ENCODE peak calls at places on chromosomes 7 and 10, in six cellular contexts. Q is SK-N-SH, F is GM12878, S is HepG2, X is K562, R is HCT116. P is an unnamed sample.

GRCh38 chr7:129160161-129160911 is 15.8 kb downstream of the TSPAN33 start:
- DNase-seq in Q (peak), F (no peak), S (no peak), X (no peak), R (no peak), P (no peak)

GRCh38 chr10:86819567-86819966 is 63.1 kb downstream of the BMPR1A start:
- DNase-seq in Q (no peak), F (no peak), S (no peak), X (no peak), R (no peak), P (no peak)

GRCh38 chr10:33832124-33832787 is 497.8 kb upstream of the NRP1 start:
- DNase-seq in Q (no peak), F (no peak), S (peak), X (no peak), R (no peak), P (no peak)

GRCh38 chr10:79102056-79102874 is 33.5 kb downstream of the ZMIZ1 start:
- DNase-seq in Q (peak), F (no peak), S (no peak), X (peak), R (no peak), P (peak)

GRCh38 chr7:7272294-7272693 is 90.0 kb downstream of the C1GALT1 start:
- DNase-seq in Q (no peak), F (no peak), S (no peak), X (no peak), R (no peak), P (no peak)

GRCh38 chr7:135855836-135856235 is 107.2 kb upstream of the FAM180A start:
- DNase-seq in Q (no peak), F (no peak), S (no peak), X (no peak), R (no peak), P (no peak)

GRCh38 chr10:32346551-32347362 is at the start of gene EPC1:
- DNase-seq in Q (peak), F (peak), S (peak), X (peak), R (peak), P (peak)

GRCh38 chr7:1483536-1484505 is 20.4 kb downstream of the INTS1 start:
- DNase-seq in Q (no peak), F (no peak), S (no peak), X (no peak), R (no peak), P (no peak)

GRCh38 chr10:16386855-16387254 is 50.0 kb upstream of the PTER start:
- DNase-seq in Q (no peak), F (no peak), S (no peak), X (no peak), R (no peak), P (no peak)

GRCh38 chr10:123640016-123640535 is 26.1 kb upstream of the GPR26 start:
- DNase-seq in Q (no peak), F (no peak), S (no peak), X (no peak), R (no peak), P (no peak)

GRCh38 chr7:77862691-77863090 is 64.1 kb downstream of the PHTF2 start:
- DNase-seq in Q (no peak), F (no peak), S (no peak), X (no peak), R (no peak), P (no peak)

GRCh38 chr7:41886906-41887311 is 184.0 kb upstream of the INHBA start:
- DNase-seq in Q (no peak), F (no peak), S (no peak), X (no peak), R (no peak), P (no peak)

GRCh38 chr10:79399242-79399831 is 46.1 kb downstream of the ZCCHC24 start:
- DNase-seq in Q (peak), F (no peak), S (no peak), X (peak), R (no peak), P (no peak)

GRCh38 chr10:29804025-29804852 is 169.5 kb upstream of the SVIL start:
- DNase-seq in Q (no peak), F (no peak), S (peak), X (no peak), R (peak), P (no peak)

GRCh38 chr7:26787696-26788095 is 76.7 kb downstream of the SKAP2 start:
- DNase-seq in Q (no peak), F (no peak), S (no peak), X (no peak), R (no peak), P (no peak)

GRCh38 chr7:159098795-159099194 is 45.9 kb downstream of the VIPR2 start:
- DNase-seq in Q (no peak), F (no peak), S (no peak), X (no peak), R (no peak), P (no peak)

GRCh38 chr7:112157072-112157471 is 49.1 kb downstream of the DOCK4 start:
- DNase-seq in Q (no peak), F (no peak), S (no peak), X (no peak), R (no peak), P (no peak)

GRCh38 chr10:62738916-62739315 is 65.6 kb upstream of the ADO start:
- DNase-seq in Q (no peak), F (no peak), S (no peak), X (no peak), R (no peak), P (no peak)

GRCh38 chr7:94423865-94424264 is 29.2 kb downstream of the COL1A2 start:
- DNase-seq in Q (no peak), F (no peak), S (no peak), X (no peak), R (no peak), P (no peak)

GRCh38 chr7:149147730-149148653 is 739 bp downstream of the ZNF398 start:
- DNase-seq in Q (peak), F (no peak), S (peak), X (peak), R (no peak), P (peak)

GRCh38 chr7:55363386-55364170 is 1.6 kb upstream of the LANCL2 start:
- DNase-seq in Q (no peak), F (no peak), S (no peak), X (no peak), R (no peak), P (no peak)

GRCh38 chr10:86709786-86710185 is 41.5 kb downstream of the LDB3 start:
- DNase-seq in Q (no peak), F (no peak), S (no peak), X (no peak), R (no peak), P (no peak)

GRCh38 chr7:100942038-100942774 is 7.1 kb upstream of the MUC3A start:
- DNase-seq in Q (no peak), F (no peak), S (no peak), X (no peak), R (no peak), P (no peak)

GRCh38 chr7:95804090-95804489 is 31.7 kb downstream of the DYNC1I1 start:
- DNase-seq in Q (no peak), F (no peak), S (no peak), X (no peak), R (no peak), P (no peak)

GRCh38 chr10:129853236-129853946 is 110.7 kb downstream of the EBF3 start:
- DNase-seq in Q (peak), F (no peak), S (peak), X (peak), R (no peak), P (peak)

GRCh38 chr7:74047804-74048380 is 19.9 kb downstream of the ELN start:
- DNase-seq in Q (no peak), F (no peak), S (no peak), X (no peak), R (no peak), P (no peak)

GRCh38 chr7:50321678-50322077 is 17.2 kb downstream of the IKZF1 start:
- DNase-seq in Q (no peak), F (no peak), S (no peak), X (no peak), R (no peak), P (no peak)

GRCh38 chr7:149220534-149220933 is 18.9 kb upstream of the ZNF212 start:
- DNase-seq in Q (peak), F (no peak), S (no peak), X (no peak), R (no peak), P (no peak)

GRCh38 chr10:132443605-132443997 is 46.6 kb downstream of the PWWP2B start:
- DNase-seq in Q (peak), F (no peak), S (no peak), X (peak), R (no peak), P (no peak)

GRCh38 chr7:39603931-39604330 is 19.4 kb upstream of the RALA start:
- DNase-seq in Q (no peak), F (no peak), S (no peak), X (no peak), R (no peak), P (no peak)

GRCh38 chr7:125661006-125661405 is 731.4 kb upstream of the POT1 start:
- DNase-seq in Q (no peak), F (no peak), S (no peak), X (no peak), R (no peak), P (no peak)

GRCh38 chr10:86340991-86341260 is 25.7 kb downstream of the GRID1 start:
- DNase-seq in Q (no peak), F (no peak), S (no peak), X (no peak), R (no peak), P (no peak)

GRCh38 chr10:73168486-73168844 is 546 bp downstream of the FAM149B1 start:
- DNase-seq in Q (no peak), F (no peak), S (peak), X (no peak), R (no peak), P (no peak)

GRCh38 chr7:157414702-157415096 is 77.9 kb downstream of the DNAJB6 start:
- DNase-seq in Q (peak), F (no peak), S (no peak), X (no peak), R (no peak), P (no peak)

GRCh38 chr10:30476511-30476910 is 42.5 kb downstream of the MAP3K8 start:
- DNase-seq in Q (no peak), F (no peak), S (no peak), X (no peak), R (no peak), P (no peak)

GRCh38 chr7:150361807-150362621 is 6.6 kb upstream of the REPIN1 start:
- DNase-seq in Q (no peak), F (no peak), S (no peak), X (no peak), R (no peak), P (no peak)

GRCh38 chr10:113058175-113058961 is 108.3 kb downstream of the TCF7L2 start:
- DNase-seq in Q (peak), F (no peak), S (peak), X (no peak), R (no peak), P (no peak)

GRCh38 chr7:82413237-82413636 is 30.3 kb downstream of the CACNA2D1 start:
- DNase-seq in Q (no peak), F (no peak), S (no peak), X (no peak), R (no peak), P (no peak)
- TF ChIP-seq JUND in Q (no peak), F (no peak), S (no peak), X (no peak), R (no peak), P (no peak)

DNA sequence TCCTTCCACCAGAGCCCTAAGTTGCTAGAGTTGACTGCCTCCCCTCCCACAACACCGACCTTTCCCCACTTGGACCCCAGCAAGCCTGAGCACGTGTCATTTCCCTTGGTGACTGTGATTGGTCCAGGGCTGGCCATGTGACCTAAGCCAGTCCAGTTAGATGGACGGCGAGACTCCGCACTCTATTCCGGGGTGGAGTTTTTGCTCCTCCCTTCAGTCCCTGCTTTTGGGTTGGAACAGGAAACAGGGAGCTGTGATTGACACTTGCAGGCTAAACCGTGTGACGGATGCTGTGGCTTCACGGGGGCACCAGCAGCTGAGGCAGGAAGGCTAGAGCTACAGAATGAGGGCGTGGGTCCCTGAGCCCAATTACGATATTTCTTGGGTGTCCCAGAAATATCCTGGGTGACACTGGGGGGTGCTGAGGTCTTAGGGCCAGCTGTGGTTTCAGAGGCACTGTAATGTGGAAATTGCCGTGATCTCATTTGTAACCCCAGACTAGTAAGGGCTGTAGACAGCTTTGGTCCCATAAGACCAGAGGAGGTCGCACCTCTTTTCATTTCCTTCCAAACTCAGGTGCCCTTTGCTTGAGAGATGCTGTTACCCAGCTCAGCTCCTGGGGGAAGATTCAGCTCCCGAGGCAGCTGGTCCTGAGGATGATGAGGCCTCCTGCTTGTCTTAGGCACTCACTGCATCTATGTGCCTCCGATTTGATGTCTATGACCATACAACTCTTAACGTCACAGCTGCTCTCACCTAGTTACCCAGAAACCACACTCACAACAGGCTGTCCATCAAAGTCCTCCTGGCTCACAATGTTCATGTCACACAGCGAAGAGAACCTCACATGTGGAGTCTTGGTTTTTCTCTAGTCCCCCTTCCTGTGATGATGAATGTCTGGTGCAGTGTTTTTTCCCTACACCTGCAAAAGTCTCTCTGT is 102.6 kb upstream of the NPTX2 start:
- DNase-seq in Q (no peak), F (no peak), S (no peak), X (peak), R (no peak), P (no peak)
- TF ChIP-seq JUND in Q (no peak), F (no peak), S (no peak), X (no peak), R (no peak), P (no peak)

GRCh38 chr10:75210193-75211006 is at the start of gene VDAC2:
- DNase-seq in Q (peak), F (peak), S (peak), X (peak), R (peak), P (peak)
- TF ChIP-seq JUND in Q (no peak), F (no peak), S (peak), X (no peak), R (no peak), P (no peak)

DNA sequence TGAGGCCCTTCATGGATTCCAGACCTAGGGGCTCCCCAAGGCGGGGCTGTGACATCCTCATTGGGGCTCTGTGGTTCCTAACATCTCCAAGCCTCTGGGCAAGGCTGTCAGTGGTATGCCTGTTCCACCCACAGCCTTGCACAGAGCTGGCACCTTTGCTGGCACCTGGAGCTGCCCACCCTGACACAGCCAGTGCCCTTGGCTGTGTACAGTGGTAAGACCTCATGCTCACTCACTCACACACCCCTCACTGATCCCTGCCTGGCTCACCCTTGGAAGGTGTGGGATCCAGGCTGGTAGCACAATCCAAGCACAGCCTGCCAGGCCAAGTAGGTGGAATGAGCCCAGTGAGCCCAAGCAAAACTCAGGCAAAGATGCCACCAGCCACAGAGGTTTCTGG is 200.4 kb upstream of the PCDH15 start:
- DNase-seq in Q (no peak), F (no peak), S (no peak), X (no peak), R (no peak), P (no peak)
- TF ChIP-seq JUND in Q (no peak), F (no peak), S (no peak), X (no peak), R (no peak), P (no peak)

DNA sequence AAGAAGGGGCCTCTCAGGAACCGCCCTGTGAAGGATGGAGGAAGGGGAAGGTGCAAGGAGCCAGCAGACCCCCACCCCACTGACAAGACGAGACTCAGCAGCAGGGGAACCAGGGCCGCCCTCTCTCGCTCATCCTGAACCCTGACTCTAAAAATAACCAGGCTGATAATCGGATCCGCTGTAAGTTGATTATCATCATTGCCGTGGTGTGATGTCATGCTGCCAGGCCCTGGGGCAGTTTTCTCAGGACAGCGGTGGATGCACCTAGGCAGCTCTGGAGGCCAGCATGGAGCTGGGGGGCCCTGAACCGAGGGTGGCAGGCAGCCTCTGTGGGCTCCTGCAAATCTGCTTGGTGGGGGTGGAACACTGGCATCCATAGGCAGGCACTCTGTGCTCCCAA is 7.9 kb downstream of the RET start:
- DNase-seq in Q (peak), F (no peak), S (no peak), X (no peak), R (no peak), P (no peak)
- TF ChIP-seq JUND in Q (no peak), F (no peak), S (no peak), X (no peak), R (no peak), P (no peak)

DNA sequence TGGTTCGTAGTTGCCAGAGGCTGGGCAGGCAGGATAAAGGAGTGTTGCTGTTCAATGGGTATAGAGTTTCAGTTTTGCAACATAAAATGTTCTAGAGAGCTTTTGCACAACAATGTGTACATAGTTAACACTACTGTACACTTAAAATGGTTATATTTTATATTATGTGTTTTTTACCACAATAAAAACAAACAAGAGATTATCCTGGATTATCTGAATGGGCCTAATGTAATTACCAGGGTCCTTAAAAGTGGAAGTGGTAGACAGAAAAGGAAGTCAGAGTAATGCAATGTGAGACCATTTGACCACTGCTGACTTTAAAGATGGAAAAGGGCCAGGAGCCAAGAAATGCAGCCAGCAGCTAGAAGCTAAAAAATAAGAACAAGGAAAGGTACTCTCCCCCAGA is 159.7 kb downstream of the SGMS1 start:
- DNase-seq in Q (no peak), F (no peak), S (no peak), X (no peak), R (no peak), P (no peak)
- TF ChIP-seq JUND in Q (no peak), F (no peak), S (no peak), X (no peak), R (no peak), P (no peak)